ENCODE peak calls at places on chromosome 17, in eight cellular contexts. V is sigmoid colon, N is transverse colon, U is ovary, O is SK-N-SH, X is suprapubic skin, T is GM12878, A is esophagus muscularis mucosa. K is an unnamed sample.

GRCh38 chr17:44628234-44629188 is 27.8 kb upstream of the MEIOC start:
- DNase-seq in V (no peak), N (no peak), U (no peak), O (no peak), X (no peak), T (peak; percentile 46), A (no peak), K (no peak)

GRCh38 chr17:67435122-67435521 is 58.0 kb downstream of the PITPNC1 start:
- DNase-seq in V (no peak), N (peak; percentile 40), U (no peak), O (no peak), X (no peak), T (no peak), A (no peak), K (peak; percentile 34)

GRCh38 chr17:79362086-79362995 is 248.5 kb downstream of the RBFOX3 start:
- DNase-seq in V (no peak), N (no peak), U (no peak), O (peak; percentile 67), X (no peak), T (no peak), A (no peak), K (no peak)

GRCh38 chr17:65220732-65221131 is 83.6 kb downstream of the RGS9 start:
- DNase-seq in V (no peak), N (no peak), U (no peak), O (no peak), X (no peak), T (no peak), A (no peak), K (no peak)

GRCh38 chr17:68533887-68534700 is 21.9 kb downstream of the PRKAR1A start:
- DNase-seq in V (no peak), N (no peak), U (no peak), O (no peak), X (no peak), T (no peak), A (no peak), K (no peak)

GRCh38 chr17:36731091-36731490 is 129.7 kb downstream of the MRM1 start:
- DNase-seq in V (no peak), N (peak; percentile 45), U (no peak), O (no peak), X (no peak), T (no peak), A (no peak), K (no peak)

GRCh38 chr17:47254403-47254943 is 846 bp downstream of the ITGB3 start:
- DNase-seq in V (peak; percentile 66), N (no peak), U (no peak), O (peak; percentile 65), X (no peak), T (no peak), A (no peak), K (no peak)

GRCh38 chr17:66676421-66676820 is 158.5 kb upstream of the CACNG5 start:
- DNase-seq in V (no peak), N (peak; percentile 89), U (no peak), O (no peak), X (no peak), T (no peak), A (no peak), K (peak; percentile 88)

GRCh38 chr17:57834146-57834741 is 15.6 kb downstream of the MRPS23 start:
- DNase-seq in V (peak; percentile 89), N (no peak), U (no peak), O (peak; percentile 45), X (no peak), T (no peak), A (no peak), K (peak; percentile 91)

GRCh38 chr17:45742251-45742650 is 41.9 kb upstream of the CRHR1 start:
- DNase-seq in V (no peak), N (no peak), U (no peak), O (no peak), X (no peak), T (no peak), A (no peak), K (no peak)

GRCh38 chr17:80987941-80988461 is 3.6 kb upstream of the CHMP6 start:
- DNase-seq in V (no peak), N (no peak), U (no peak), O (peak; percentile 30), X (peak; percentile 84), T (no peak), A (no peak), K (no peak)

GRCh38 chr17:79953335-79953734 is 82.3 kb downstream of the TBC1D16 start:
- DNase-seq in V (no peak), N (no peak), U (no peak), O (no peak), X (peak; percentile 11), T (no peak), A (no peak), K (no peak)

GRCh38 chr17:17730250-17730935 is 49.1 kb downstream of the RAI1 start:
- DNase-seq in V (no peak), N (no peak), U (no peak), O (no peak), X (no peak), T (no peak), A (no peak), K (no peak)

GRCh38 chr17:17729620-17730249 is 48.5 kb downstream of the RAI1 start:
- DNase-seq in V (no peak), N (peak; percentile 64), U (no peak), O (peak; percentile 73), X (no peak), T (no peak), A (no peak), K (peak; percentile 53)

GRCh38 chr17:17728550-17729251 is 47.4 kb downstream of the RAI1 start:
- DNase-seq in V (no peak), N (peak; percentile 45), U (no peak), O (no peak), X (no peak), T (no peak), A (no peak), K (peak; percentile 74)

GRCh38 chr17:17732892-17733670 is 51.8 kb downstream of the RAI1 start:
- DNase-seq in V (no peak), N (no peak), U (no peak), O (no peak), X (no peak), T (no peak), A (no peak), K (peak; percentile 57)

DNA sequence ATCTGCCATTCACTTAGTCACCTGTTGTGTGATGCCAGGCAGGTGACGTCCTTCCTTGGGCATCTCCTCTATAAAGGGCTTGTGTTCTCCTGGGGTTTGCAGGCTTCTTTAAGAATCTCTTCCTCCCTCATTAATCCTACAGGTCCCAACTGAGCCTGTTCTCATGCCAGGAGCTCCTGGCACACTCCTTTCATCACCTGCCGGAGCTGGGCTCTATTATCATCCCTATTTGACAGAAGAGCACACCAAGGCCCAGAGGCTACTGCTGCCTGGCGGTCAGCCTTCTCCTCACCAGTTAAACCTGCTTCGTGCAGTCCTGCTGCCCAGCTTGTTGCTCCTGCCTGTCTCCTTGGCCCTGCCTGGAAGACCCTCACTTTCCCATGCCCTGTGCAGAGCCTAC is 51.2 kb downstream of the RAI1 start:
- DNase-seq in V (no peak), N (no peak), U (no peak), O (no peak), X (no peak), T (no peak), A (no peak), K (no peak)
- TF ChIP-seq CTCF in V (no peak), N (no peak), U (no peak), O (no peak), X (no peak), T (no peak), A (no peak), K (no peak)

DNA sequence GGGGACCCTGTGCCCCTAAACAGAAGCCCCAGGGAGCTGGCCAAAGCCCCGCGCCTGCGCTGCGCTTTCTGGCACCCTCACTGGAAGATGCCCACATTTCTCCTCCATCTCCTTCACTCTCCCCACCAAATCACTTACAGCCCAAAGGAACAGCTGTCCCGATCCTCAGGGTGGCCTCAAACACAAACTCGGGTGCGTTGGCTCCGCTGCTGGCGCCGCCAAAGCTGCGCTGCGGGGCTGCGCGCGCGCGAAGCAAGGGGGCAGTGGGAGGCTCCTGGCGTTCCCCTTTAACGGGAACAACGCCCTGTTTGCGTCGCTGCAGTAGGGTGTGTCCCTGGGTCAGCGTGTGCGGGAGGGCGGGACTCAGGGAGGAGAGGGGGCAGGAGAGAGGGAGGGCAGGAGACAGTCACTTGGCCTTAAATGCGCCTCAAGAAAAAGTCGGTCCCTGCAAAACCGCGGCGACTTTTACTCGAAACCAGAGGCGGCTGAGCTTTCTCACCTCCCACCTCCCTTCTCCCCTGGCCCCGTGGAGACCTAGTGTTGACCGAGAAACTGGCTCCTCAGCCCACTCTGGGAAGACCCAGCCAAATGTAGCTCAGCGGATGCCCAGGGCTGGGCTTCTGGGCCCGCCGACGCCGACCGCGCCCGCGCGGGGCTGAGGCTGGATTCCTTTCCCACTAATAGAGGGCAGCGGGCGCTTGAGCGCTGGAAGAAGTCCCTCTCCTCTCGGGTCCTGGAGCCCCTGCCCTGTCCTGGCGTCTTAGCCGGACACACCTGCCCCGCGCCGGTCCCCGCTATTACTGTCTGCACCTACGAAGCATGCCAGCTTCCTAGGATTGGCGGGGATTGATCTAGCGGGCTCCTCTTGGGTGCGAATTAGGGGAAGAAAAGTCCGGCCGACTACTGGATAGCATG is 2.6 kb downstream of the PMP22 start:
- DNase-seq in V (peak; percentile 98), N (peak; percentile 85), U (peak; percentile 90), O (peak; percentile 84), X (peak; percentile 93), T (no peak), A (peak; percentile 98), K (peak; percentile 63)
- TF ChIP-seq EP300 in V (peak; percentile 59), N (peak; percentile 59), U (peak; percentile 25), O (no peak), X (no peak), T (no peak), A (peak; percentile 25), K (peak; percentile 72)

GRCh38 chr17:4856271-4856936 is 23.3 kb downstream of the MINK1 start:
- DNase-seq in V (no peak), N (no peak), U (no peak), O (no peak), X (no peak), T (no peak), A (no peak), K (no peak)
- H3K27me3 ChIP-seq in V (no peaks in the 10 kb centered on the region), N (no peaks in the 10 kb centered on the region), U (no peaks in the 10 kb centered on the region), O (no peaks in the 10 kb centered on the region), X (no peaks in the 10 kb centered on the region), T (no peaks in the 10 kb centered on the region), A (no peaks in the 10 kb centered on the region), K (no peaks in the 10 kb centered on the region)

DNA sequence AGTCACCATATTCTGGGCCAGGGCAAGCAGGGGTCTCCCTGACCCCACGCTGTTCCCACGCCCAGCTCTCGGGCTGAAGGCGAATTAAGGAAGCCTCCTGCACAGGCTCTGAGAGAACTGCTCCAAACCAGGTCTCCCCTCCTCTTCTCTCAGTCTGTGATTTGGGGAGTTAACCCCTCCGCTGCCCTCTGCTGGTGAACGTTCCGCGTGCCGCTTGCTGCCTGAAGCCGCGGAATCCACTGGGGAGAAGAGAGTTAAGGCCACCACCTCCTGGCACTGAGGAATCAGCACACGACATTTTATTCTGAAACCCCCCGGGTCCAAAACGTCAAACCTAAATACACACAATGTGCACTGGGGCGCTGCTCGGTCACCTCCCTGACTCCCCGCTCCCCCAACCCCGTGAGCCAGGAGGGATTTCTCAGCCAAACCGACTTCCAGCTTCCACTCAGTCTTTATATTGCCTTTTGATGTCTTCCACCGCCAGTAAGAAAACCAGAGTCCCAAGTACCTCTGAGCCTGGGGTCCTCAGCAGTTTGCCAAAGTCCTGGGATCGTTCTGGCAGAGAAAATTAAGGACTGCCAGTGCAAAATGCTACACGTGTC is 54.4 kb upstream of the RCVRN start:
- DNase-seq in V (no peak), N (peak; percentile 16), U (peak; percentile 60), O (peak; percentile 71), X (no peak), T (no peak), A (no peak), K (no peak)
- TF ChIP-seq CTCF in V (peak; percentile 21), N (peak; percentile 27), U (peak; percentile 7), O (peak; percentile 54), X (no peak), T (peak; percentile 59), A (peak; percentile 39), K (no peak)